ENCODE peak calls at places on chromosomes 4 and X, in four cellular contexts. B is mammary epithelial cell, L is cardiac muscle cell, Q is mucosa of descending colon. J is an unnamed sample. For H3K36me3, the result is how much of the 10 kb centered on the place peaks cover.

GRCh38 chrX:124388562-124388961 is 42.2 kb downstream of the SH2D1A start:
- DNase-seq in B (peak), L (peak), Q (peak), J (peak)

GRCh38 chr4:179095585-179096228 is 1653.5 kb upstream of the AGA start:
- DNase-seq in Q (peak), L (peak), B (no peak), J (no peak)

GRCh38 chrX:115311666-115312065 is 22.2 kb downstream of the LUZP4 start:
- DNase-seq in L (peak), B (no peak), Q (no peak), J (no peak)

GRCh38 chr4:127698789-127699200 is 31.4 kb upstream of the SLC25A31 start:
- DNase-seq in L (no peak), B (peak), Q (no peak), J (no peak)

GRCh38 chrX:70247252-70247651 is 12.8 kb downstream of the P2RY4 start:
- DNase-seq in B (no peak), Q (no peak), L (no peak), J (no peak)

GRCh38 chr4:156534205-156534604 is 437.4 kb downstream of the PDGFC start:
- DNase-seq in B (no peak), L (no peak), Q (no peak), J (no peak)

GRCh38 chr4:48575964-48576363 is 85.9 kb downstream of the ZAR1 start:
- DNase-seq in L (no peak), B (no peak), Q (no peak), J (no peak)

GRCh38 chr4:145760176-145760575 is 80.2 kb downstream of the C4orf51 start:
- DNase-seq in L (no peak), B (no peak), Q (no peak), J (no peak)

GRCh38 chrX:150692837-150693781 is at the start of gene MTMR1:
- DNase-seq in B (no peak), Q (peak), L (peak), J (peak)

GRCh38 chr4:8577972-8578371 is 2.2 kb upstream of the GPR78 start:
- DNase-seq in L (no peak), B (peak), Q (no peak), J (no peak)

GRCh38 chr4:158020734-158021346 is 152.0 kb downstream of the GASK1B start:
- DNase-seq in B (peak), Q (no peak), L (peak), J (no peak)

GRCh38 chrX:145620666-145621065 is 197.0 kb upstream of the SLITRK2 start:
- DNase-seq in B (no peak), Q (no peak), L (no peak), J (no peak)

GRCh38 chr4:93731448-93731847 is 97.1 kb upstream of the ATOH1 start:
- DNase-seq in L (no peak), B (no peak), Q (no peak), J (no peak)

GRCh38 chr4:70515342-70516245 is 2.8 kb upstream of the AMTN start:
- DNase-seq in L (no peak), B (peak), Q (no peak), J (no peak)

GRCh38 chrX:9906919-9907318 is 60.2 kb upstream of the CLDN34 start:
- DNase-seq in Q (no peak), L (no peak), B (peak), J (no peak)

GRCh38 chr4:38306482-38307071 is 346.4 kb downstream of the PTTG2 start:
- DNase-seq in L (no peak), B (no peak), Q (no peak), J (no peak)

GRCh38 chr4:42927946-42928345 is 35.4 kb downstream of the GRXCR1 start:
- DNase-seq in L (no peak), Q (no peak), B (no peak), J (no peak)

GRCh38 chr4:135724426-135724825 is 1522.8 kb upstream of the PABPC4L start:
- DNase-seq in Q (no peak), L (no peak), B (no peak), J (no peak)

GRCh38 chr4:156137971-156138581 is 184.4 kb upstream of the CTSO start:
- DNase-seq in Q (no peak), L (no peak), B (no peak), J (no peak)

GRCh38 chr4:83542225-83542624 is 6.3 kb downstream of the GPAT3 start:
- DNase-seq in Q (no peak), L (peak), B (no peak), J (no peak)

GRCh38 chr4:122099896-122100295 is 52.2 kb upstream of the BLTP1 start:
- DNase-seq in Q (no peak), L (no peak), B (no peak), J (no peak)

GRCh38 chrX:40182095-40182494 is 84.3 kb upstream of the BCOR start:
- DNase-seq in L (no peak), Q (no peak), B (no peak), J (no peak)

GRCh38 chr4:127922226-127922625 is 41.5 kb downstream of the PLK4 start:
- DNase-seq in L (no peak), Q (no peak), B (no peak), J (no peak)

GRCh38 chrX:50067435-50068292 is 133.1 kb downstream of the AKAP4 start:
- DNase-seq in L (peak), Q (peak), B (peak), J (peak)
- TF ChIP-seq CTCF in L (peak), Q (no peak), B (no peak), J (no peak)

DNA sequence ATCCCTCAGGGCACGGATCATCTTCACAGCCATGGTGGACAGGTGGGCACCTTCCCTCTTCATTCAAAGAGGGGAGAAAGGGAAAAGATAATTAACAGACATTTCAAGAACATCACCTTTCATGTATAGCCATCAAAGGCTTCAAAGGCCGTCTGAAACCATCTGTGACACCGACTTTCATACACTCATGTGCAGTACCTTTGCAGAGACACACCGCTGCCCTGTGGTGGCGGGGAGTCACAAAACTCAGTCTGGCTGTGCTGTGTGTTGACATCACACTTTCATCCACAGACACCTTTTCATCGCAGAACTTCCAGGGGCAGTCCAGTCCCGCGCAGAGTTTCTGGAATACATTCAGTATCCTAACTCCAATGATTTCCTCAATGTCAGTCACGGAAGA is 47.6 kb upstream of the MTNR1A start:
- DNase-seq in Q (no peak), B (no peak), L (no peak), J (no peak)
- H3K36me3 ChIP-seq in Q (under half), B (half or more), L (half or more), J (under half)

DNA sequence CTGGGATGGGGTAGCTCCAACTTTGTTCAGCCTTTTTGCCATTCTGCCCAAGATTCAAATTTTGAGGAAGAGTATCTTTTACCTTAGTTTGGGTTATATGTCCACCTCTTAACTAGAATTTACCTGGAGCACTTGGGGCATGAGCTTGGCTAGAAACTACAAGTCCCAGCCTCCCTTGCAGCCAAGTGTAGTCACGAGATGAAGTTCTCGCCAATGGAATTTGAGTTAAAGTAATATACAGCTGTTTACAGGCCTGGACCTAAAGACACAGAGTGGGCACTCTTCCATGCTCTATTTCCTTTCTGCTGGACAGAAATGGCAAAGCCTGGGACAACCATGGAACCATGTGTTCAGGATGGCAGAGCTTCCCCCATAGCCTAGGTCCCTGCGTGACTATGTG is 233.6 kb upstream of the GATB start:
- DNase-seq in Q (no peak), L (no peak), B (no peak), J (no peak)
- TF ChIP-seq CTCF in Q (no peak), L (no peak), B (no peak), J (no peak)

GRCh38 chr4:966266-967112 is 6.9 kb downstream of the DGKQ start:
- DNase-seq in Q (no peak), B (no peak), L (no peak), J (no peak)
- H3K36me3 ChIP-seq in Q (under half), B (under half), L (under half), J (under half)